ENCODE peak calls at places on chromosomes 4 and X, in nine cellular contexts. One of them, this sample, is unnamed. For H3K9me3 and H3K4me1, the result is how much of the 10 kb centered on the place peaks cover.

GRCh38 chr4:104575293-104575692 is 80.6 kb upstream of the CXXC4 start:
- DNase-seq in HepG2: no peak
- DNase-seq in H9: no peak
- DNase-seq in hepatocyte: no peak
- DNase-seq in sigmoid colon: no peak
- DNase-seq in cardiac muscle cell: no peak
- DNase-seq in fibroblast of lung: no peak
- DNase-seq in CD4-positive, alpha-beta memory T cell: no peak
- DNase-seq in tibial nerve: no peak
- DNase-seq in this sample: no peak

GRCh38 chrX:65635371-65635770 is 32.1 kb upstream of the MSN start:
- DNase-seq in HepG2: no peak
- DNase-seq in H9: no peak
- DNase-seq in hepatocyte: no peak
- DNase-seq in sigmoid colon: no peak
- DNase-seq in cardiac muscle cell: peak
- DNase-seq in fibroblast of lung: peak
- DNase-seq in CD4-positive, alpha-beta memory T cell: no peak
- DNase-seq in tibial nerve: no peak
- DNase-seq in this sample: no peak

GRCh38 chr4:91147067-91147466 is 1019.9 kb downstream of the CCSER1 start:
- DNase-seq in HepG2: no peak
- DNase-seq in H9: peak
- DNase-seq in hepatocyte: no peak
- DNase-seq in sigmoid colon: peak
- DNase-seq in cardiac muscle cell: no peak
- DNase-seq in fibroblast of lung: no peak
- DNase-seq in CD4-positive, alpha-beta memory T cell: no peak
- DNase-seq in tibial nerve: no peak
- DNase-seq in this sample: no peak

GRCh38 chr4:54687887-54688841 is 30.4 kb downstream of the KIT start:
- DNase-seq in HepG2: no peak
- DNase-seq in H9: no peak
- DNase-seq in hepatocyte: no peak
- DNase-seq in sigmoid colon: no peak
- DNase-seq in cardiac muscle cell: no peak
- DNase-seq in fibroblast of lung: peak
- DNase-seq in CD4-positive, alpha-beta memory T cell: no peak
- DNase-seq in tibial nerve: no peak
- DNase-seq in this sample: no peak

GRCh38 chrX:135985123-135985973 is at the start of gene SLC9A6:
- DNase-seq in HepG2: peak
- DNase-seq in H9: peak
- DNase-seq in hepatocyte: peak
- DNase-seq in sigmoid colon: peak
- DNase-seq in cardiac muscle cell: peak
- DNase-seq in fibroblast of lung: peak
- DNase-seq in CD4-positive, alpha-beta memory T cell: peak
- DNase-seq in tibial nerve: peak
- DNase-seq in this sample: peak

GRCh38 chr4:157220026-157220881 is at the start of gene GRIA2:
- DNase-seq in HepG2: peak
- DNase-seq in H9: peak
- DNase-seq in hepatocyte: peak
- DNase-seq in sigmoid colon: no peak
- DNase-seq in cardiac muscle cell: peak
- DNase-seq in fibroblast of lung: peak
- DNase-seq in CD4-positive, alpha-beta memory T cell: no peak
- DNase-seq in tibial nerve: no peak
- DNase-seq in this sample: peak

GRCh38 chrX:109643687-109644086 is 18.7 kb upstream of the KCNE5 start:
- DNase-seq in HepG2: no peak
- DNase-seq in H9: no peak
- DNase-seq in hepatocyte: no peak
- DNase-seq in sigmoid colon: no peak
- DNase-seq in cardiac muscle cell: no peak
- DNase-seq in fibroblast of lung: no peak
- DNase-seq in CD4-positive, alpha-beta memory T cell: no peak
- DNase-seq in tibial nerve: no peak
- DNase-seq in this sample: no peak

GRCh38 chr4:125084608-125085007 is 230.1 kb upstream of the FAT4 start:
- DNase-seq in HepG2: no peak
- DNase-seq in H9: no peak
- DNase-seq in hepatocyte: no peak
- DNase-seq in sigmoid colon: no peak
- DNase-seq in cardiac muscle cell: no peak
- DNase-seq in fibroblast of lung: no peak
- DNase-seq in CD4-positive, alpha-beta memory T cell: no peak
- DNase-seq in tibial nerve: no peak
- DNase-seq in this sample: no peak

GRCh38 chr4:77104405-77105292 is 28.9 kb upstream of the CCNI start:
- DNase-seq in HepG2: no peak
- DNase-seq in H9: no peak
- DNase-seq in hepatocyte: peak
- DNase-seq in sigmoid colon: peak
- DNase-seq in cardiac muscle cell: peak
- DNase-seq in fibroblast of lung: peak
- DNase-seq in CD4-positive, alpha-beta memory T cell: no peak
- DNase-seq in tibial nerve: peak
- DNase-seq in this sample: peak

GRCh38 chrX:49878128-49878833 is 1.0 kb upstream of the USP27X start:
- DNase-seq in HepG2: no peak
- DNase-seq in H9: no peak
- DNase-seq in hepatocyte: no peak
- DNase-seq in sigmoid colon: peak
- DNase-seq in cardiac muscle cell: no peak
- DNase-seq in fibroblast of lung: no peak
- DNase-seq in CD4-positive, alpha-beta memory T cell: no peak
- DNase-seq in tibial nerve: no peak
- DNase-seq in this sample: no peak

GRCh38 chr4:37767546-37767945 is 58.9 kb upstream of the PGM2 start:
- DNase-seq in HepG2: peak
- DNase-seq in H9: no peak
- DNase-seq in hepatocyte: peak
- DNase-seq in sigmoid colon: peak
- DNase-seq in cardiac muscle cell: no peak
- DNase-seq in fibroblast of lung: peak
- DNase-seq in CD4-positive, alpha-beta memory T cell: no peak
- DNase-seq in tibial nerve: peak
- DNase-seq in this sample: peak

GRCh38 chr4:76896731-76897521 is 1.0 kb downstream of the SOWAHB start:
- DNase-seq in HepG2: no peak
- DNase-seq in H9: peak
- DNase-seq in hepatocyte: peak
- DNase-seq in sigmoid colon: no peak
- DNase-seq in cardiac muscle cell: peak
- DNase-seq in fibroblast of lung: peak
- DNase-seq in CD4-positive, alpha-beta memory T cell: peak
- DNase-seq in tibial nerve: no peak
- DNase-seq in this sample: no peak

GRCh38 chr4:823761-824460 is 2.0 kb downstream of the CPLX1 start:
- DNase-seq in HepG2: no peak
- DNase-seq in H9: no peak
- DNase-seq in hepatocyte: no peak
- DNase-seq in sigmoid colon: peak
- DNase-seq in cardiac muscle cell: no peak
- DNase-seq in fibroblast of lung: no peak
- DNase-seq in CD4-positive, alpha-beta memory T cell: no peak
- DNase-seq in tibial nerve: no peak
- DNase-seq in this sample: peak

GRCh38 chr4:113541933-113542332 is 219.6 kb downstream of the CAMK2D start:
- DNase-seq in HepG2: no peak
- DNase-seq in H9: no peak
- DNase-seq in hepatocyte: no peak
- DNase-seq in sigmoid colon: no peak
- DNase-seq in cardiac muscle cell: no peak
- DNase-seq in fibroblast of lung: peak
- DNase-seq in CD4-positive, alpha-beta memory T cell: no peak
- DNase-seq in tibial nerve: no peak
- DNase-seq in this sample: no peak

GRCh38 chr4:135508006-135508714 is 1306.6 kb upstream of the PABPC4L start:
- DNase-seq in HepG2: no peak
- DNase-seq in H9: no peak
- DNase-seq in hepatocyte: no peak
- DNase-seq in sigmoid colon: no peak
- DNase-seq in cardiac muscle cell: no peak
- DNase-seq in fibroblast of lung: peak
- DNase-seq in CD4-positive, alpha-beta memory T cell: no peak
- DNase-seq in tibial nerve: no peak
- DNase-seq in this sample: no peak

GRCh38 chr4:98204236-98204553 is 57.0 kb upstream of the RAP1GDS1 start:
- DNase-seq in HepG2: no peak
- DNase-seq in H9: no peak
- DNase-seq in hepatocyte: no peak
- DNase-seq in sigmoid colon: no peak
- DNase-seq in cardiac muscle cell: no peak
- DNase-seq in fibroblast of lung: no peak
- DNase-seq in CD4-positive, alpha-beta memory T cell: no peak
- DNase-seq in tibial nerve: no peak
- DNase-seq in this sample: no peak

GRCh38 chrX:19513383-19513782 is 1.9 kb downstream of the MAP3K15 start:
- DNase-seq in HepG2: peak
- DNase-seq in H9: no peak
- DNase-seq in hepatocyte: no peak
- DNase-seq in sigmoid colon: no peak
- DNase-seq in cardiac muscle cell: no peak
- DNase-seq in fibroblast of lung: no peak
- DNase-seq in CD4-positive, alpha-beta memory T cell: no peak
- DNase-seq in tibial nerve: no peak
- DNase-seq in this sample: peak

GRCh38 chr4:78809928-78810835 is 34.0 kb downstream of the BMP2K start:
- DNase-seq in HepG2: no peak
- DNase-seq in H9: no peak
- DNase-seq in hepatocyte: peak
- DNase-seq in sigmoid colon: no peak
- DNase-seq in cardiac muscle cell: no peak
- DNase-seq in fibroblast of lung: no peak
- DNase-seq in CD4-positive, alpha-beta memory T cell: no peak
- DNase-seq in tibial nerve: no peak
- DNase-seq in this sample: no peak

GRCh38 chr4:129064717-129065116 is 28.6 kb downstream of the SCLT1 start:
- DNase-seq in HepG2: no peak
- DNase-seq in H9: no peak
- DNase-seq in hepatocyte: no peak
- DNase-seq in sigmoid colon: no peak
- DNase-seq in cardiac muscle cell: no peak
- DNase-seq in fibroblast of lung: peak
- DNase-seq in CD4-positive, alpha-beta memory T cell: no peak
- DNase-seq in tibial nerve: no peak
- DNase-seq in this sample: peak
- H3K9me3 ChIP-seq in HepG2: under half
- H3K9me3 ChIP-seq in H9: under half
- H3K9me3 ChIP-seq in hepatocyte: under half
- H3K9me3 ChIP-seq in sigmoid colon: under half
- H3K9me3 ChIP-seq in cardiac muscle cell: under half
- H3K9me3 ChIP-seq in fibroblast of lung: under half
- H3K9me3 ChIP-seq in CD4-positive, alpha-beta memory T cell: under half
- H3K9me3 ChIP-seq in tibial nerve: under half
- H3K9me3 ChIP-seq in this sample: under half

GRCh38 chrX:151711787-151712186 is 4.0 kb upstream of the FATE1 start:
- DNase-seq in HepG2: no peak
- DNase-seq in H9: peak
- DNase-seq in hepatocyte: no peak
- DNase-seq in sigmoid colon: no peak
- DNase-seq in cardiac muscle cell: no peak
- DNase-seq in fibroblast of lung: no peak
- DNase-seq in CD4-positive, alpha-beta memory T cell: no peak
- DNase-seq in tibial nerve: no peak
- DNase-seq in this sample: peak
- H3K27ac ChIP-seq in HepG2: no peak
- H3K27ac ChIP-seq in H9: no peak
- H3K27ac ChIP-seq in hepatocyte: no peak
- H3K27ac ChIP-seq in sigmoid colon: no peak
- H3K27ac ChIP-seq in cardiac muscle cell: no peak
- H3K27ac ChIP-seq in fibroblast of lung: no peak
- H3K27ac ChIP-seq in CD4-positive, alpha-beta memory T cell: no peak
- H3K27ac ChIP-seq in tibial nerve: no peak
- H3K27ac ChIP-seq in this sample: no peak

GRCh38 chr4:169202878-169203277 is 67.9 kb downstream of the SH3RF1 start:
- DNase-seq in HepG2: no peak
- DNase-seq in H9: no peak
- DNase-seq in hepatocyte: no peak
- DNase-seq in sigmoid colon: no peak
- DNase-seq in cardiac muscle cell: no peak
- DNase-seq in fibroblast of lung: no peak
- DNase-seq in CD4-positive, alpha-beta memory T cell: no peak
- DNase-seq in tibial nerve: no peak
- DNase-seq in this sample: no peak
- H3K4me1 ChIP-seq in HepG2: under half
- H3K4me1 ChIP-seq in H9: under half
- H3K4me1 ChIP-seq in hepatocyte: under half
- H3K4me1 ChIP-seq in sigmoid colon: half or more
- H3K4me1 ChIP-seq in cardiac muscle cell: under half
- H3K4me1 ChIP-seq in fibroblast of lung: under half
- H3K4me1 ChIP-seq in CD4-positive, alpha-beta memory T cell: under half
- H3K4me1 ChIP-seq in tibial nerve: half or more
- H3K4me1 ChIP-seq in this sample: under half

GRCh38 chrX:152136312-152136711 is 2.1 kb downstream of the MAGEA10 start:
- DNase-seq in HepG2: no peak
- DNase-seq in H9: no peak
- DNase-seq in hepatocyte: no peak
- DNase-seq in sigmoid colon: no peak
- DNase-seq in cardiac muscle cell: no peak
- DNase-seq in fibroblast of lung: no peak
- DNase-seq in CD4-positive, alpha-beta memory T cell: no peak
- DNase-seq in tibial nerve: no peak
- DNase-seq in this sample: no peak
- H3K9me3 ChIP-seq in HepG2: under half
- H3K9me3 ChIP-seq in H9: under half
- H3K9me3 ChIP-seq in hepatocyte: under half
- H3K9me3 ChIP-seq in sigmoid colon: under half
- H3K9me3 ChIP-seq in cardiac muscle cell: under half
- H3K9me3 ChIP-seq in fibroblast of lung: under half
- H3K9me3 ChIP-seq in CD4-positive, alpha-beta memory T cell: under half
- H3K9me3 ChIP-seq in tibial nerve: under half
- H3K9me3 ChIP-seq in this sample: under half

GRCh38 chrX:55007633-55008032 is 7.5 kb downstream of the APEX2 start:
- DNase-seq in HepG2: peak
- DNase-seq in H9: no peak
- DNase-seq in hepatocyte: peak
- DNase-seq in sigmoid colon: no peak
- DNase-seq in cardiac muscle cell: no peak
- DNase-seq in fibroblast of lung: peak
- DNase-seq in CD4-positive, alpha-beta memory T cell: no peak
- DNase-seq in tibial nerve: no peak
- DNase-seq in this sample: no peak
- H3K27ac ChIP-seq in HepG2: peak
- H3K27ac ChIP-seq in H9: no peak
- H3K27ac ChIP-seq in hepatocyte: peak
- H3K27ac ChIP-seq in sigmoid colon: no peak
- H3K27ac ChIP-seq in cardiac muscle cell: no peak
- H3K27ac ChIP-seq in fibroblast of lung: no peak
- H3K27ac ChIP-seq in CD4-positive, alpha-beta memory T cell: no peak
- H3K27ac ChIP-seq in tibial nerve: no peak
- H3K27ac ChIP-seq in this sample: no peak

DNA sequence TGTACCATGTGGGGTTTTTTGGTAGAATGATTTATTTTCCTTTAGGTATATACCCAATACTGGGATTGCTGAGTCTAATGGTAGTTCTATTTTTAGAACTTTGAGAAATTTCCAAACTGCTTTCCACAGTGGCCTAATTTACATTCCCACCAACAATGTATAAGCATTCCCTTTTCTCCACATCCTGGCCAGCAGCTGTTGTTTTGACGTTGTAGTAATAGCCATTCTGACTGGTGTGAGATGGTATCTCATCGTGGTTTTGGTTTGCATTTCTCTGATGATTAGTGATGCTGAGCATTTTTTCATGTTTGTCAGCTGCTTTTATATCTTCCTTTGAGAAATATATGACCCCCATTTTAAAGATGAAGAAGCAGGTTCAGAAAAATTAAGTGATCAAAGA is 153.7 kb downstream of the CBR4 start:
- DNase-seq in HepG2: no peak
- DNase-seq in H9: no peak
- DNase-seq in hepatocyte: no peak
- DNase-seq in sigmoid colon: no peak
- DNase-seq in cardiac muscle cell: no peak
- DNase-seq in fibroblast of lung: peak
- DNase-seq in CD4-positive, alpha-beta memory T cell: no peak
- DNase-seq in tibial nerve: no peak
- DNase-seq in this sample: peak
- H3K4me1 ChIP-seq in HepG2: under half
- H3K4me1 ChIP-seq in H9: under half
- H3K4me1 ChIP-seq in hepatocyte: under half
- H3K4me1 ChIP-seq in sigmoid colon: half or more
- H3K4me1 ChIP-seq in cardiac muscle cell: under half
- H3K4me1 ChIP-seq in fibroblast of lung: under half
- H3K4me1 ChIP-seq in CD4-positive, alpha-beta memory T cell: under half
- H3K4me1 ChIP-seq in tibial nerve: half or more
- H3K4me1 ChIP-seq in this sample: half or more

This sample was measured in SJCRH30.